ENCODE peak calls at places on chromosomes 16 and 17, in nine cellular contexts. F, H, D, T, V, B, U, M and O are unnamed samples.

GRCh38 chr17:49914096-49914490 is 54.9 kb upstream of the DLX4 start:
- DNase-seq in T (no peak), V (no peak), D (no peak), B (no peak), U (no peak), H (no peak), M (no peak), F (no peak), O (no peak)

GRCh38 chr17:67194134-67194533 is 50.9 kb downstream of the HELZ start:
- DNase-seq in H (no peak), F (no peak), D (no peak), U (no peak), T (no peak), V (no peak), B (no peak), M (no peak), O (peak; percentile 14)

GRCh38 chr16:49458656-49459445 is 85.2 kb downstream of the C16orf78 start:
- DNase-seq in U (no peak), V (no peak), M (no peak), T (no peak), D (no peak), F (no peak), H (no peak), B (no peak), O (no peak)

GRCh38 chr17:6639651-6640535 is 618 bp downstream of the KIAA0753 start:
- DNase-seq in B (peak; percentile 66), V (no peak), F (no peak), T (no peak), D (peak; percentile 55), H (no peak), M (peak; percentile 29), U (peak; percentile 87), O (no peak)

GRCh38 chr16:79372504-79373184 is 227.9 kb downstream of the MAF start:
- DNase-seq in U (no peak), B (no peak), H (peak; percentile 21), M (no peak), V (no peak), D (peak; percentile 54), T (peak; percentile 36), F (no peak), O (no peak)

GRCh38 chr17:80842456-80843053 is 149.1 kb upstream of the CHMP6 start:
- DNase-seq in D (no peak), M (no peak), V (no peak), B (no peak), F (peak; percentile 63), T (no peak), U (no peak), H (no peak), O (no peak)

GRCh38 chr16:46932802-46933201 is 40.7 kb downstream of the DNAJA2 start:
- DNase-seq in H (no peak), F (no peak), M (peak; percentile 54), U (no peak), D (peak; percentile 87), B (no peak), T (no peak), V (no peak), O (no peak)

GRCh38 chr17:80656590-80656989 is 112.0 kb downstream of the RPTOR start:
- DNase-seq in F (no peak), V (no peak), D (no peak), U (no peak), T (no peak), M (no peak), H (no peak), B (no peak), O (no peak)

GRCh38 chr16:82282662-82283061 is 112.6 kb upstream of the MPHOSPH6 start:
- DNase-seq in D (no peak), V (no peak), U (no peak), M (no peak), B (no peak), F (no peak), H (no peak), T (no peak), O (no peak)

GRCh38 chr16:592518-593306 is 2.8 kb downstream of the RAB40C start:
- DNase-seq in B (peak; percentile 87), T (no peak), F (no peak), D (peak; percentile 96), M (no peak), H (no peak), U (peak; percentile 87), V (no peak), O (no peak)